ENCODE peak calls at places on chromosome 20, in nine cellular contexts. One of them, this sample, is unnamed.

GRCh38 chr20:22977047-22977785 is 57.9 kb upstream of the SSTR4 start:
- DNase-seq in HuH-7.5: no peak
- DNase-seq in effector memory CD8-positive, alpha-beta T cell: no peak
- DNase-seq in iris pigment epithelial cell: no peak
- DNase-seq in omental fat pad: no peak
- DNase-seq in dorsolateral prefrontal cortex: no peak
- DNase-seq in transverse colon: no peak
- DNase-seq in left cardiac atrium: peak
- DNase-seq in fibroblast of pulmonary artery: no peak
- DNase-seq in this sample: no peak

GRCh38 chr20:48644286-48644828 is 183.4 kb downstream of the PREX1 start:
- DNase-seq in HuH-7.5: no peak
- DNase-seq in effector memory CD8-positive, alpha-beta T cell: no peak
- DNase-seq in iris pigment epithelial cell: no peak
- DNase-seq in omental fat pad: no peak
- DNase-seq in dorsolateral prefrontal cortex: no peak
- DNase-seq in transverse colon: no peak
- DNase-seq in left cardiac atrium: no peak
- DNase-seq in fibroblast of pulmonary artery: no peak
- DNase-seq in this sample: no peak

GRCh38 chr20:19945732-19946670 is 71.2 kb upstream of the NAA20 start:
- DNase-seq in HuH-7.5: no peak
- DNase-seq in effector memory CD8-positive, alpha-beta T cell: no peak
- DNase-seq in iris pigment epithelial cell: no peak
- DNase-seq in omental fat pad: no peak
- DNase-seq in dorsolateral prefrontal cortex: peak
- DNase-seq in transverse colon: peak
- DNase-seq in left cardiac atrium: peak
- DNase-seq in fibroblast of pulmonary artery: no peak
- DNase-seq in this sample: no peak

GRCh38 chr20:21436186-21436585 is 38.9 kb upstream of the NKX2-4 start:
- DNase-seq in HuH-7.5: no peak
- DNase-seq in effector memory CD8-positive, alpha-beta T cell: no peak
- DNase-seq in iris pigment epithelial cell: peak
- DNase-seq in omental fat pad: no peak
- DNase-seq in dorsolateral prefrontal cortex: no peak
- DNase-seq in transverse colon: no peak
- DNase-seq in left cardiac atrium: no peak
- DNase-seq in fibroblast of pulmonary artery: peak
- DNase-seq in this sample: no peak

GRCh38 chr20:53077373-53078205 is 105.4 kb downstream of the TSHZ2 start:
- DNase-seq in HuH-7.5: peak
- DNase-seq in effector memory CD8-positive, alpha-beta T cell: no peak
- DNase-seq in iris pigment epithelial cell: peak
- DNase-seq in omental fat pad: peak
- DNase-seq in dorsolateral prefrontal cortex: no peak
- DNase-seq in transverse colon: no peak
- DNase-seq in left cardiac atrium: peak
- DNase-seq in fibroblast of pulmonary artery: peak
- DNase-seq in this sample: no peak

GRCh38 chr20:49647509-49647908 is 66.2 kb downstream of the B4GALT5 start:
- DNase-seq in HuH-7.5: no peak
- DNase-seq in effector memory CD8-positive, alpha-beta T cell: no peak
- DNase-seq in iris pigment epithelial cell: peak
- DNase-seq in omental fat pad: no peak
- DNase-seq in dorsolateral prefrontal cortex: no peak
- DNase-seq in transverse colon: no peak
- DNase-seq in left cardiac atrium: no peak
- DNase-seq in fibroblast of pulmonary artery: no peak
- DNase-seq in this sample: no peak

GRCh38 chr20:25478889-25479568 is 71.6 kb downstream of the GINS1 start:
- DNase-seq in HuH-7.5: no peak
- DNase-seq in effector memory CD8-positive, alpha-beta T cell: no peak
- DNase-seq in iris pigment epithelial cell: no peak
- DNase-seq in omental fat pad: no peak
- DNase-seq in dorsolateral prefrontal cortex: no peak
- DNase-seq in transverse colon: no peak
- DNase-seq in left cardiac atrium: no peak
- DNase-seq in fibroblast of pulmonary artery: no peak
- DNase-seq in this sample: no peak

GRCh38 chr20:35739294-35740163 is 2.5 kb downstream of the RBM39 start:
- DNase-seq in HuH-7.5: no peak
- DNase-seq in effector memory CD8-positive, alpha-beta T cell: no peak
- DNase-seq in iris pigment epithelial cell: peak
- DNase-seq in omental fat pad: no peak
- DNase-seq in dorsolateral prefrontal cortex: no peak
- DNase-seq in transverse colon: no peak
- DNase-seq in left cardiac atrium: no peak
- DNase-seq in fibroblast of pulmonary artery: peak
- DNase-seq in this sample: no peak

GRCh38 chr20:61476956-61477355 is 224.9 kb downstream of the CDH4 start:
- DNase-seq in HuH-7.5: no peak
- DNase-seq in effector memory CD8-positive, alpha-beta T cell: no peak
- DNase-seq in iris pigment epithelial cell: no peak
- DNase-seq in omental fat pad: no peak
- DNase-seq in dorsolateral prefrontal cortex: no peak
- DNase-seq in transverse colon: no peak
- DNase-seq in left cardiac atrium: no peak
- DNase-seq in fibroblast of pulmonary artery: no peak
- DNase-seq in this sample: no peak

GRCh38 chr20:21182832-21183563 is 57.1 kb downstream of the KIZ start:
- DNase-seq in HuH-7.5: no peak
- DNase-seq in effector memory CD8-positive, alpha-beta T cell: no peak
- DNase-seq in iris pigment epithelial cell: peak
- DNase-seq in omental fat pad: no peak
- DNase-seq in dorsolateral prefrontal cortex: no peak
- DNase-seq in transverse colon: peak
- DNase-seq in left cardiac atrium: no peak
- DNase-seq in fibroblast of pulmonary artery: peak
- DNase-seq in this sample: no peak

GRCh38 chr20:3658019-3658707 is 5.0 kb downstream of the GFRA4 start:
- DNase-seq in HuH-7.5: no peak
- DNase-seq in effector memory CD8-positive, alpha-beta T cell: no peak
- DNase-seq in iris pigment epithelial cell: no peak
- DNase-seq in omental fat pad: no peak
- DNase-seq in dorsolateral prefrontal cortex: peak
- DNase-seq in transverse colon: no peak
- DNase-seq in left cardiac atrium: no peak
- DNase-seq in fibroblast of pulmonary artery: no peak
- DNase-seq in this sample: peak

GRCh38 chr20:41480054-41480770 is 113.6 kb upstream of the EMILIN3 start:
- DNase-seq in HuH-7.5: no peak
- DNase-seq in effector memory CD8-positive, alpha-beta T cell: no peak
- DNase-seq in iris pigment epithelial cell: peak
- DNase-seq in omental fat pad: no peak
- DNase-seq in dorsolateral prefrontal cortex: no peak
- DNase-seq in transverse colon: no peak
- DNase-seq in left cardiac atrium: no peak
- DNase-seq in fibroblast of pulmonary artery: peak
- DNase-seq in this sample: no peak

GRCh38 chr20:37699202-37699601 is 5.4 kb downstream of the CTNNBL1 start:
- DNase-seq in HuH-7.5: no peak
- DNase-seq in effector memory CD8-positive, alpha-beta T cell: no peak
- DNase-seq in iris pigment epithelial cell: peak
- DNase-seq in omental fat pad: no peak
- DNase-seq in dorsolateral prefrontal cortex: no peak
- DNase-seq in transverse colon: no peak
- DNase-seq in left cardiac atrium: peak
- DNase-seq in fibroblast of pulmonary artery: peak
- DNase-seq in this sample: no peak

GRCh38 chr20:35944189-35944588 is 10.1 kb downstream of the SCAND1 start:
- DNase-seq in HuH-7.5: no peak
- DNase-seq in effector memory CD8-positive, alpha-beta T cell: no peak
- DNase-seq in iris pigment epithelial cell: no peak
- DNase-seq in omental fat pad: no peak
- DNase-seq in dorsolateral prefrontal cortex: no peak
- DNase-seq in transverse colon: no peak
- DNase-seq in left cardiac atrium: no peak
- DNase-seq in fibroblast of pulmonary artery: no peak
- DNase-seq in this sample: no peak

GRCh38 chr20:22946594-22946993 is 88.5 kb upstream of the SSTR4 start:
- DNase-seq in HuH-7.5: no peak
- DNase-seq in effector memory CD8-positive, alpha-beta T cell: no peak
- DNase-seq in iris pigment epithelial cell: no peak
- DNase-seq in omental fat pad: no peak
- DNase-seq in dorsolateral prefrontal cortex: no peak
- DNase-seq in transverse colon: no peak
- DNase-seq in left cardiac atrium: no peak
- DNase-seq in fibroblast of pulmonary artery: peak
- DNase-seq in this sample: no peak

GRCh38 chr20:63083831-63084562 is 77.2 kb upstream of the BHLHE23 start:
- DNase-seq in HuH-7.5: no peak
- DNase-seq in effector memory CD8-positive, alpha-beta T cell: no peak
- DNase-seq in iris pigment epithelial cell: no peak
- DNase-seq in omental fat pad: no peak
- DNase-seq in dorsolateral prefrontal cortex: no peak
- DNase-seq in transverse colon: no peak
- DNase-seq in left cardiac atrium: peak
- DNase-seq in fibroblast of pulmonary artery: no peak
- DNase-seq in this sample: no peak

GRCh38 chr20:46784450-46785127 is 75.1 kb downstream of the SLC2A10 start:
- DNase-seq in HuH-7.5: no peak
- DNase-seq in effector memory CD8-positive, alpha-beta T cell: no peak
- DNase-seq in iris pigment epithelial cell: peak
- DNase-seq in omental fat pad: no peak
- DNase-seq in dorsolateral prefrontal cortex: no peak
- DNase-seq in transverse colon: no peak
- DNase-seq in left cardiac atrium: no peak
- DNase-seq in fibroblast of pulmonary artery: no peak
- DNase-seq in this sample: no peak

GRCh38 chr20:1798982-1799381 is 96.2 kb upstream of the SIRPA start:
- DNase-seq in HuH-7.5: no peak
- DNase-seq in effector memory CD8-positive, alpha-beta T cell: no peak
- DNase-seq in iris pigment epithelial cell: no peak
- DNase-seq in omental fat pad: no peak
- DNase-seq in dorsolateral prefrontal cortex: no peak
- DNase-seq in transverse colon: no peak
- DNase-seq in left cardiac atrium: no peak
- DNase-seq in fibroblast of pulmonary artery: no peak
- DNase-seq in this sample: no peak

GRCh38 chr20:14948416-14948815 is 611.0 kb upstream of the FLRT3 start:
- DNase-seq in HuH-7.5: no peak
- DNase-seq in effector memory CD8-positive, alpha-beta T cell: no peak
- DNase-seq in iris pigment epithelial cell: no peak
- DNase-seq in omental fat pad: no peak
- DNase-seq in dorsolateral prefrontal cortex: no peak
- DNase-seq in transverse colon: no peak
- DNase-seq in left cardiac atrium: no peak
- DNase-seq in fibroblast of pulmonary artery: no peak
- DNase-seq in this sample: no peak

GRCh38 chr20:38242848-38243449 is 17.6 kb downstream of the KIAA1755 start:
- DNase-seq in HuH-7.5: no peak
- DNase-seq in effector memory CD8-positive, alpha-beta T cell: no peak
- DNase-seq in iris pigment epithelial cell: no peak
- DNase-seq in omental fat pad: no peak
- DNase-seq in dorsolateral prefrontal cortex: no peak
- DNase-seq in transverse colon: no peak
- DNase-seq in left cardiac atrium: no peak
- DNase-seq in fibroblast of pulmonary artery: no peak
- DNase-seq in this sample: no peak

GRCh38 chr20:12090920-12091319 is 173.2 kb downstream of the BTBD3 start:
- DNase-seq in HuH-7.5: no peak
- DNase-seq in effector memory CD8-positive, alpha-beta T cell: no peak
- DNase-seq in iris pigment epithelial cell: peak
- DNase-seq in omental fat pad: no peak
- DNase-seq in dorsolateral prefrontal cortex: no peak
- DNase-seq in transverse colon: no peak
- DNase-seq in left cardiac atrium: no peak
- DNase-seq in fibroblast of pulmonary artery: peak
- DNase-seq in this sample: no peak

GRCh38 chr20:48017992-48018391 is 232.7 kb upstream of the SULF2 start:
- DNase-seq in HuH-7.5: no peak
- DNase-seq in effector memory CD8-positive, alpha-beta T cell: no peak
- DNase-seq in iris pigment epithelial cell: no peak
- DNase-seq in omental fat pad: no peak
- DNase-seq in dorsolateral prefrontal cortex: no peak
- DNase-seq in transverse colon: no peak
- DNase-seq in left cardiac atrium: no peak
- DNase-seq in fibroblast of pulmonary artery: no peak
- DNase-seq in this sample: no peak

GRCh38 chr20:44745560-44746366 is at the start of gene KCNK15:
- DNase-seq in HuH-7.5: no peak
- DNase-seq in effector memory CD8-positive, alpha-beta T cell: peak
- DNase-seq in iris pigment epithelial cell: peak
- DNase-seq in omental fat pad: no peak
- DNase-seq in dorsolateral prefrontal cortex: no peak
- DNase-seq in transverse colon: peak
- DNase-seq in left cardiac atrium: peak
- DNase-seq in fibroblast of pulmonary artery: no peak
- DNase-seq in this sample: no peak

GRCh38 chr20:21505161-21505809 is 8.6 kb downstream of the NKX2-2 start:
- DNase-seq in HuH-7.5: peak
- DNase-seq in effector memory CD8-positive, alpha-beta T cell: peak
- DNase-seq in iris pigment epithelial cell: peak
- DNase-seq in omental fat pad: peak
- DNase-seq in dorsolateral prefrontal cortex: peak
- DNase-seq in transverse colon: peak
- DNase-seq in left cardiac atrium: peak
- DNase-seq in fibroblast of pulmonary artery: peak
- DNase-seq in this sample: peak

GRCh38 chr20:43820742-43821330 is 93.8 kb upstream of the TOX2 start:
- DNase-seq in HuH-7.5: no peak
- DNase-seq in effector memory CD8-positive, alpha-beta T cell: no peak
- DNase-seq in iris pigment epithelial cell: no peak
- DNase-seq in omental fat pad: no peak
- DNase-seq in dorsolateral prefrontal cortex: no peak
- DNase-seq in transverse colon: no peak
- DNase-seq in left cardiac atrium: no peak
- DNase-seq in fibroblast of pulmonary artery: no peak
- DNase-seq in this sample: no peak

GRCh38 chr20:61919239-61919638 is 146.4 kb downstream of the TAF4 start:
- DNase-seq in HuH-7.5: no peak
- DNase-seq in effector memory CD8-positive, alpha-beta T cell: no peak
- DNase-seq in iris pigment epithelial cell: no peak
- DNase-seq in omental fat pad: no peak
- DNase-seq in dorsolateral prefrontal cortex: no peak
- DNase-seq in transverse colon: no peak
- DNase-seq in left cardiac atrium: no peak
- DNase-seq in fibroblast of pulmonary artery: no peak
- DNase-seq in this sample: no peak

GRCh38 chr20:10318625-10319024 is 100.0 kb downstream of the SNAP25 start:
- DNase-seq in HuH-7.5: no peak
- DNase-seq in effector memory CD8-positive, alpha-beta T cell: no peak
- DNase-seq in iris pigment epithelial cell: no peak
- DNase-seq in omental fat pad: no peak
- DNase-seq in dorsolateral prefrontal cortex: no peak
- DNase-seq in transverse colon: no peak
- DNase-seq in left cardiac atrium: no peak
- DNase-seq in fibroblast of pulmonary artery: no peak
- DNase-seq in this sample: no peak

This sample was measured in Peyer's patch.